ENCODE peak calls at places on chromosome 1, in ten cellular contexts. One of them, this sample, is unnamed.

GRCh38 chr1:34088001-34088400 is 77.0 kb downstream of the CSMD2 start:
- DNase-seq in cardiac muscle cell: no peak
- DNase-seq in psoas muscle: no peak
- DNase-seq in heart left ventricle: no peak
- DNase-seq in esophagus squamous epithelium: no peak
- DNase-seq in upper lobe of right lung: no peak
- DNase-seq in mucosa of descending colon: no peak
- DNase-seq in endodermal cell: peak; percentile 84
- DNase-seq in heart right ventricle: no peak
- DNase-seq in adrenal gland: no peak
- DNase-seq in this sample: no peak

GRCh38 chr1:89890085-89890754 is 69.4 kb downstream of the LRRC8D start:
- DNase-seq in heart left ventricle: no peak
- DNase-seq in adrenal gland: peak; percentile 53
- DNase-seq in cardiac muscle cell: no peak
- DNase-seq in upper lobe of right lung: no peak
- DNase-seq in mucosa of descending colon: no peak
- DNase-seq in endodermal cell: no peak
- DNase-seq in psoas muscle: no peak
- DNase-seq in esophagus squamous epithelium: no peak
- DNase-seq in heart right ventricle: no peak
- DNase-seq in this sample: no peak

GRCh38 chr1:33143698-33144097 is 38.1 kb downstream of the TRIM62 start:
- DNase-seq in endodermal cell: no peak
- DNase-seq in esophagus squamous epithelium: no peak
- DNase-seq in upper lobe of right lung: no peak
- DNase-seq in heart left ventricle: no peak
- DNase-seq in mucosa of descending colon: no peak
- DNase-seq in adrenal gland: no peak
- DNase-seq in heart right ventricle: no peak
- DNase-seq in psoas muscle: no peak
- DNase-seq in cardiac muscle cell: no peak
- DNase-seq in this sample: no peak

GRCh38 chr1:115300087-115300856 is 37.8 kb downstream of the NGF start:
- DNase-seq in endodermal cell: peak; percentile 63
- DNase-seq in heart right ventricle: no peak
- DNase-seq in mucosa of descending colon: no peak
- DNase-seq in psoas muscle: no peak
- DNase-seq in cardiac muscle cell: no peak
- DNase-seq in adrenal gland: no peak
- DNase-seq in esophagus squamous epithelium: no peak
- DNase-seq in heart left ventricle: no peak
- DNase-seq in upper lobe of right lung: no peak
- DNase-seq in this sample: no peak

GRCh38 chr1:64514197-64514765 is 44.4 kb downstream of the CACHD1 start:
- DNase-seq in psoas muscle: no peak
- DNase-seq in heart left ventricle: no peak
- DNase-seq in adrenal gland: no peak
- DNase-seq in esophagus squamous epithelium: no peak
- DNase-seq in upper lobe of right lung: no peak
- DNase-seq in heart right ventricle: no peak
- DNase-seq in endodermal cell: no peak
- DNase-seq in mucosa of descending colon: no peak
- DNase-seq in cardiac muscle cell: peak; percentile 31
- DNase-seq in this sample: no peak

GRCh38 chr1:163257763-163258162 is 55.0 kb upstream of the RGS5 start:
- DNase-seq in upper lobe of right lung: no peak
- DNase-seq in endodermal cell: no peak
- DNase-seq in heart left ventricle: no peak
- DNase-seq in adrenal gland: no peak
- DNase-seq in psoas muscle: no peak
- DNase-seq in cardiac muscle cell: no peak
- DNase-seq in mucosa of descending colon: no peak
- DNase-seq in heart right ventricle: no peak
- DNase-seq in esophagus squamous epithelium: no peak
- DNase-seq in this sample: no peak

GRCh38 chr1:27635410-27636142 is 591 bp upstream of the FGR start:
- DNase-seq in heart right ventricle: no peak
- DNase-seq in heart left ventricle: no peak
- DNase-seq in mucosa of descending colon: no peak
- DNase-seq in adrenal gland: no peak
- DNase-seq in esophagus squamous epithelium: no peak
- DNase-seq in psoas muscle: no peak
- DNase-seq in endodermal cell: peak; percentile 32
- DNase-seq in cardiac muscle cell: no peak
- DNase-seq in upper lobe of right lung: no peak
- DNase-seq in this sample: no peak

GRCh38 chr1:26431979-26432695 is at the start of gene DHDDS:
- DNase-seq in upper lobe of right lung: peak; percentile 99
- DNase-seq in adrenal gland: peak; percentile 98
- DNase-seq in cardiac muscle cell: peak; percentile 97
- DNase-seq in mucosa of descending colon: peak; percentile 99
- DNase-seq in heart right ventricle: peak; percentile 97
- DNase-seq in heart left ventricle: peak; percentile 99
- DNase-seq in endodermal cell: peak; percentile 99
- DNase-seq in psoas muscle: peak; percentile 99
- DNase-seq in esophagus squamous epithelium: peak; percentile 93
- DNase-seq in this sample: peak; percentile 98

GRCh38 chr1:168084396-168085231 is 52.1 kb downstream of the GPR161 start:
- DNase-seq in esophagus squamous epithelium: no peak
- DNase-seq in heart left ventricle: peak; percentile 52
- DNase-seq in cardiac muscle cell: peak; percentile 75
- DNase-seq in heart right ventricle: peak; percentile 39
- DNase-seq in endodermal cell: peak; percentile 92
- DNase-seq in adrenal gland: peak; percentile 70
- DNase-seq in psoas muscle: peak; percentile 49
- DNase-seq in upper lobe of right lung: peak; percentile 78
- DNase-seq in mucosa of descending colon: peak; percentile 71
- DNase-seq in this sample: peak; percentile 72

GRCh38 chr1:237737938-237738610 is 152.6 kb downstream of the ZP4 start:
- DNase-seq in mucosa of descending colon: no peak
- DNase-seq in heart left ventricle: no peak
- DNase-seq in endodermal cell: no peak
- DNase-seq in adrenal gland: no peak
- DNase-seq in esophagus squamous epithelium: no peak
- DNase-seq in psoas muscle: no peak
- DNase-seq in heart right ventricle: no peak
- DNase-seq in cardiac muscle cell: no peak
- DNase-seq in upper lobe of right lung: no peak
- DNase-seq in this sample: no peak

GRCh38 chr1:7110306-7110705 is 325.1 kb downstream of the CAMTA1 start:
- DNase-seq in endodermal cell: no peak
- DNase-seq in adrenal gland: no peak
- DNase-seq in cardiac muscle cell: no peak
- DNase-seq in esophagus squamous epithelium: no peak
- DNase-seq in heart right ventricle: no peak
- DNase-seq in psoas muscle: no peak
- DNase-seq in mucosa of descending colon: no peak
- DNase-seq in heart left ventricle: no peak
- DNase-seq in upper lobe of right lung: no peak
- DNase-seq in this sample: no peak

DNA sequence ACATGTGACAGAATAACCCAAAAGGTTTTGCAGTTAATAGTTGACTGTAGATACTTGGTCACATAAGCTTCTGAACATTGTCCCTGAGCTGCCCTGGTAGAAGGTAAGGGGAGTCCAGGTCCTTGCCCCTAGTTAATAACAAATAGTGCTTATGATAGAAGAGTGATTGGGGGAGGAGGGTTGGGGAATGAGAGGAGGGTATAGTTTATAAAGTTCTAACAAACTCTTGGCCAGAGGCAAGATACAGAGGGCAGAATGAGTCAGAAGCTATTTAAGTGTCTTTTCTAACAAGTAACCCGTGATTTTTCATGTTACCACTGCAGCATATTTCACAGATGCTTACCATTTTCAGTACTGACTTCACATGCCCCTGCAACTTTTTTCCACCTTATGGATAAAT is 26.7 kb upstream of the MYOCOS start:
- DNase-seq in mucosa of descending colon: no peak
- DNase-seq in esophagus squamous epithelium: no peak
- DNase-seq in adrenal gland: no peak
- DNase-seq in heart left ventricle: no peak
- DNase-seq in psoas muscle: no peak
- DNase-seq in endodermal cell: no peak
- DNase-seq in cardiac muscle cell: no peak
- DNase-seq in heart right ventricle: no peak
- DNase-seq in upper lobe of right lung: no peak
- DNase-seq in this sample: no peak
- H3K4me1 ChIP-seq in mucosa of descending colon: no peaks in the 10 kb centered on the region
- H3K4me1 ChIP-seq in esophagus squamous epithelium: no peaks in the 10 kb centered on the region
- H3K4me1 ChIP-seq in adrenal gland: no peaks in the 10 kb centered on the region
- H3K4me1 ChIP-seq in heart left ventricle: no peaks in the 10 kb centered on the region
- H3K4me1 ChIP-seq in psoas muscle: no peaks in the 10 kb centered on the region
- H3K4me1 ChIP-seq in endodermal cell: no peaks in the 10 kb centered on the region
- H3K4me1 ChIP-seq in cardiac muscle cell: no peaks in the 10 kb centered on the region
- H3K4me1 ChIP-seq in heart right ventricle: peaks cover 12% of the 10 kb centered on the region
- H3K4me1 ChIP-seq in upper lobe of right lung: no peaks in the 10 kb centered on the region
- H3K4me1 ChIP-seq in this sample: no peaks in the 10 kb centered on the region

GRCh38 chr1:223717695-223718363 is 5.5 kb downstream of the CAPN2 start:
- DNase-seq in adrenal gland: no peak
- DNase-seq in upper lobe of right lung: no peak
- DNase-seq in psoas muscle: no peak
- DNase-seq in endodermal cell: peak; percentile 74
- DNase-seq in heart right ventricle: no peak
- DNase-seq in heart left ventricle: no peak
- DNase-seq in esophagus squamous epithelium: no peak
- DNase-seq in mucosa of descending colon: no peak
- DNase-seq in cardiac muscle cell: no peak
- DNase-seq in this sample: no peak
- TF ChIP-seq CTCF in adrenal gland: no peak
- TF ChIP-seq CTCF in upper lobe of right lung: no peak
- TF ChIP-seq CTCF in psoas muscle: no peak
- TF ChIP-seq CTCF in endodermal cell: peak; percentile 50
- TF ChIP-seq CTCF in heart right ventricle: no peak
- TF ChIP-seq CTCF in heart left ventricle: no peak
- TF ChIP-seq CTCF in esophagus squamous epithelium: no peak
- TF ChIP-seq CTCF in mucosa of descending colon: no peak
- TF ChIP-seq CTCF in cardiac muscle cell: no peak
- TF ChIP-seq CTCF in this sample: no peak

GRCh38 chr1:16183157-16183556 is 27.3 kb upstream of the EPHA2 start:
- DNase-seq in esophagus squamous epithelium: no peak
- DNase-seq in mucosa of descending colon: no peak
- DNase-seq in heart right ventricle: no peak
- DNase-seq in endodermal cell: no peak
- DNase-seq in heart left ventricle: no peak
- DNase-seq in upper lobe of right lung: peak; percentile 90
- DNase-seq in cardiac muscle cell: no peak
- DNase-seq in psoas muscle: no peak
- DNase-seq in adrenal gland: no peak
- DNase-seq in this sample: no peak

GRCh38 chr1:16180291-16180824 is 24.5 kb upstream of the EPHA2 start:
- DNase-seq in upper lobe of right lung: peak; percentile 42
- DNase-seq in heart left ventricle: no peak
- DNase-seq in psoas muscle: no peak
- DNase-seq in heart right ventricle: no peak
- DNase-seq in endodermal cell: no peak
- DNase-seq in cardiac muscle cell: no peak
- DNase-seq in mucosa of descending colon: no peak
- DNase-seq in esophagus squamous epithelium: no peak
- DNase-seq in adrenal gland: no peak
- DNase-seq in this sample: no peak

GRCh38 chr1:16184557-16185303 is 27.7 kb downstream of the ARHGEF19 start:
- DNase-seq in esophagus squamous epithelium: no peak
- DNase-seq in adrenal gland: no peak
- DNase-seq in heart left ventricle: no peak
- DNase-seq in heart right ventricle: no peak
- DNase-seq in endodermal cell: no peak
- DNase-seq in mucosa of descending colon: no peak
- DNase-seq in psoas muscle: no peak
- DNase-seq in upper lobe of right lung: peak; percentile 60
- DNase-seq in cardiac muscle cell: no peak
- DNase-seq in this sample: no peak

GRCh38 chr1:16183765-16184556 is 28.1 kb upstream of the EPHA2 start:
- DNase-seq in upper lobe of right lung: peak; percentile 65
- DNase-seq in adrenal gland: no peak
- DNase-seq in psoas muscle: no peak
- DNase-seq in heart right ventricle: no peak
- DNase-seq in esophagus squamous epithelium: no peak
- DNase-seq in endodermal cell: no peak
- DNase-seq in cardiac muscle cell: no peak
- DNase-seq in heart left ventricle: no peak
- DNase-seq in mucosa of descending colon: no peak
- DNase-seq in this sample: no peak

DNA sequence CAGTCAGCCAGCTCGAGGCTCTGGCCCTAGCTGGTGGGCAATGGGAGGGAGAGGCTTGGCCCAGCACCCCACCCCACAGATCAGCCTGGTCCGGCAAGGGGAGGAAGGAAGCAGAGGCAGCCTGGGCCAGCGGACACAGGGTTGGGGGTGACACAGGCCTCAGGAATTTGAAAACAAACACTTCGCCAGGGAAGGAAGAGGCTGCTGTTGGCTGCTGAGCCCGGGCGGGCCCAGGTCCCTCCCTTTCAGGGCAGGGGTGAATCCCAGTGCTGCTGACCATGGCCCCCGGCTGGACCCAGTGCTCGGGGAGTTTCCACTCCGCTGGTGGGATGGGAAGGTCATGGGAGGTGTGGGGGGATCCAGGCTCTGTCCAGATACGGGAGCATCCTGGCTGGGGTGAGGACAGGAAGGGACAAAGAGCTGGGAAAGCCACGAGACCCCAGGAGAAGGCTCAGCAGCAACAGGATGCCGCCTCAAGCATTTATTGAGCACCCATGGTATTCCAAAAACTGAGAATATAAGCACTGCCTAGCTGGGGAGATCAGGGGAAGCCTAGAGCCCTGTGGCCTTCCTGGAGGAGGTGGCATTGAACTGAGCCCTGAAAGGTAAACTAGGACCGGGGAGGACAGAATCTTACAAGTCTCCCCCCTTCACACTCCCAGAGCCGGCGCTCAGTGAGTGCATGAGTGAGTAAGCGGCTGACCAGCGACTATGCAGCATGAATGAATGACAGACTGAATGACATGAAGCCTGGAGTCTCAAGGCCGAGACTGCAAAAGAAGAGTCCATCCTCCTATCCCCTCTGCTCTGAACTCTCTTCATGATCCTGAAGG is 26.2 kb upstream of the EPHA2 start:
- DNase-seq in cardiac muscle cell: peak; percentile 49
- DNase-seq in esophagus squamous epithelium: no peak
- DNase-seq in endodermal cell: peak; percentile 96
- DNase-seq in upper lobe of right lung: peak; percentile 90
- DNase-seq in heart left ventricle: peak; percentile 90
- DNase-seq in adrenal gland: peak; percentile 88
- DNase-seq in mucosa of descending colon: peak; percentile 74
- DNase-seq in psoas muscle: peak; percentile 84
- DNase-seq in heart right ventricle: peak; percentile 88
- DNase-seq in this sample: peak; percentile 89
- H3K4me1 ChIP-seq in cardiac muscle cell: peaks cover 7% of the 10 kb centered on the region
- H3K4me1 ChIP-seq in esophagus squamous epithelium: peaks cover 56% of the 10 kb centered on the region
- H3K4me1 ChIP-seq in endodermal cell: peaks cover 9% of the 10 kb centered on the region
- H3K4me1 ChIP-seq in upper lobe of right lung: peaks cover 45% of the 10 kb centered on the region
- H3K4me1 ChIP-seq in heart left ventricle: peaks cover under 1% of the 10 kb centered on the region
- H3K4me1 ChIP-seq in adrenal gland: peaks cover 16% of the 10 kb centered on the region
- H3K4me1 ChIP-seq in mucosa of descending colon: peaks cover 29% of the 10 kb centered on the region
- H3K4me1 ChIP-seq in psoas muscle: peaks cover 6% of the 10 kb centered on the region
- H3K4me1 ChIP-seq in heart right ventricle: peaks cover 36% of the 10 kb centered on the region
- H3K4me1 ChIP-seq in this sample: peaks cover 34% of the 10 kb centered on the region

DNA sequence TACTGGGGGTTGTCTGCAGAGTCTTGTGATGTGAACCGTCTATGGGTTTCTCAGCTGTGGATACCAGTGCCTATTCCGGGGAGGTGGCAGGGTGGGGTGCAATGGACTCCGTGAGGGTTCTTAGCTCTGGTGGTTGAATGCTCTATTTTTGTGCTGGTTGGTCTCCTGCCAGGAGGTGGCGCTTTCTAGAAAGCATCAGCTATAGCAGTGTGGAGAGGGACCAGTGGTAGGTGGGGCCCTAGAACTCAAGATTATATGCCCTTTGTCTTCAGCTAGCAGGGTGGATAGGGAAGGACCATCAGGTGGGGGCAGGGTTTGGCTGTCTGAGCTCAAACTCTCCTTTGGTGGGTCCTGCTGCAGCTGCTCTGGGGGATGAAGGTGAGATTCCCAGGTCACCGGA is 127.3 kb upstream of the PLD5 start:
- DNase-seq in upper lobe of right lung: no peak
- DNase-seq in esophagus squamous epithelium: no peak
- DNase-seq in endodermal cell: peak; percentile 91
- DNase-seq in psoas muscle: no peak
- DNase-seq in cardiac muscle cell: peak; percentile 38
- DNase-seq in adrenal gland: no peak
- DNase-seq in mucosa of descending colon: no peak
- DNase-seq in heart left ventricle: no peak
- DNase-seq in heart right ventricle: no peak
- DNase-seq in this sample: no peak
- TF ChIP-seq CTCF in upper lobe of right lung: no peak
- TF ChIP-seq CTCF in esophagus squamous epithelium: no peak
- TF ChIP-seq CTCF in endodermal cell: peak; percentile 80
- TF ChIP-seq CTCF in psoas muscle: no peak
- TF ChIP-seq CTCF in cardiac muscle cell: no peak
- TF ChIP-seq CTCF in adrenal gland: no peak
- TF ChIP-seq CTCF in mucosa of descending colon: no peak
- TF ChIP-seq CTCF in heart left ventricle: no peak
- TF ChIP-seq CTCF in heart right ventricle: no peak
- TF ChIP-seq CTCF in this sample: no peak